ENCODE peak calls at places on chromosomes 11 and 22, in eight cellular contexts. V is germinal center, P is colonic mucosa, E is amniotic stem cell, W is tibial nerve, R is HT1080, Q is GM10248, A is right atrium auricular region. T is an unnamed sample.
A peak's percentile ranks its signal among the peaks of the same experiment; 100 is the strongest.

GRCh38 chr11:27216268-27217149 is 146.5 kb downstream of the CCDC34 start:
- DNase-seq in V (no peak), P (peak; percentile 27), E (no peak), W (no peak), R (no peak), Q (no peak), A (peak; percentile 66), T (no peak)

GRCh38 chr11:45179686-45180085 is 33.2 kb downstream of the PRDM11 start:
- DNase-seq in V (no peak), P (no peak), E (no peak), W (no peak), R (no peak), Q (no peak), A (no peak), T (no peak)

GRCh38 chr22:32698926-32699619 is 102.4 kb upstream of the TIMP3 start:
- DNase-seq in V (no peak), P (peak; percentile 37), E (no peak), W (peak; percentile 48), R (no peak), Q (no peak), A (peak; percentile 81), T (no peak)

GRCh38 chr22:24510694-24511625 is 15.8 kb downstream of the UPB1 start:
- DNase-seq in V (no peak), P (peak; percentile 55), E (no peak), W (no peak), R (peak; percentile 50), Q (no peak), A (no peak), T (peak; percentile 77)

GRCh38 chr11:75673977-75674582 is 5.2 kb upstream of the MAP6 start:
- DNase-seq in V (no peak), P (no peak), E (no peak), W (no peak), R (peak; percentile 87), Q (no peak), A (no peak), T (peak; percentile 15)

GRCh38 chr11:60633645-60634044 is 65.8 kb upstream of the MS4A8 start:
- DNase-seq in V (peak; percentile 60), P (no peak), E (no peak), W (no peak), R (no peak), Q (peak; percentile 33), A (no peak), T (no peak)

GRCh38 chr11:27977031-27977430 is 130.9 kb downstream of the KIF18A start:
- DNase-seq in V (no peak), P (no peak), E (no peak), W (no peak), R (peak; percentile 88), Q (no peak), A (no peak), T (peak; percentile 92)

GRCh38 chr11:45922425-45923082 is at the start of gene LARGE2:
- DNase-seq in V (peak; percentile 65), P (peak; percentile 50), E (no peak), W (no peak), R (no peak), Q (no peak), A (no peak), T (no peak)

GRCh38 chr11:95284057-95285052 is 53.4 kb upstream of the SESN3 start:
- DNase-seq in V (no peak), P (no peak), E (no peak), W (no peak), R (no peak), Q (no peak), A (no peak), T (no peak)

GRCh38 chr11:119844808-119845207 is 115.8 kb upstream of the NECTIN1 start:
- DNase-seq in V (no peak), P (no peak), E (no peak), W (no peak), R (no peak), Q (no peak), A (no peak), T (no peak)

GRCh38 chr11:119479685-119480275 is 56.8 kb upstream of the THY1 start:
- DNase-seq in V (no peak), P (no peak), E (no peak), W (no peak), R (peak; percentile 53), Q (no peak), A (peak; percentile 30), T (no peak)

GRCh38 chr22:24432059-24432853 is 4.9 kb downstream of the ADORA2A start:
- DNase-seq in V (no peak), P (peak; percentile 59), E (no peak), W (no peak), R (no peak), Q (no peak), A (peak; percentile 74), T (no peak)

GRCh38 chr22:47376901-47377520 is 614.6 kb downstream of the TBC1D22A start:
- DNase-seq in V (no peak), P (no peak), E (no peak), W (no peak), R (no peak), Q (no peak), A (no peak), T (no peak)

GRCh38 chr22:49687333-49687732 is 140.3 kb downstream of the BRD1 start:
- DNase-seq in V (no peak), P (no peak), E (no peak), W (no peak), R (no peak), Q (no peak), A (no peak), T (no peak)

GRCh38 chr11:105899776-105900175 is 122.3 kb downstream of the MSANTD4 start:
- DNase-seq in V (no peak), P (no peak), E (no peak), W (no peak), R (no peak), Q (no peak), A (no peak), T (no peak)

GRCh38 chr11:92703431-92703830 is 266.0 kb upstream of the MTNR1B start:
- DNase-seq in V (no peak), P (no peak), E (no peak), W (no peak), R (peak; percentile 63), Q (no peak), A (no peak), T (no peak)

GRCh38 chr22:21837184-21837979 is 30.1 kb downstream of the MAPK1 start:
- DNase-seq in V (no peak), P (no peak), E (peak; percentile 36), W (no peak), R (peak; percentile 92), Q (no peak), A (no peak), T (peak; percentile 52)

GRCh38 chr22:50313021-50313420 is 5.6 kb upstream of the PLXNB2 start:
- DNase-seq in V (no peak), P (no peak), E (no peak), W (no peak), R (no peak), Q (no peak), A (no peak), T (no peak)

GRCh38 chr11:113728814-113729213 is 22.7 kb upstream of the TMPRSS5 start:
- DNase-seq in V (no peak), P (no peak), E (no peak), W (no peak), R (peak; percentile 50), Q (no peak), A (no peak), T (no peak)

GRCh38 chr11:2891291-2891690 is 5.7 kb upstream of the CDKN1C start:
- DNase-seq in V (no peak), P (no peak), E (no peak), W (no peak), R (peak; percentile 19), Q (no peak), A (no peak), T (no peak)

GRCh38 chr11:126495281-126495680 is 139.8 kb downstream of the ST3GAL4 start:
- DNase-seq in V (no peak), P (no peak), E (no peak), W (no peak), R (no peak), Q (no peak), A (no peak), T (no peak)

GRCh38 chr22:45485271-45485670 is 17.4 kb upstream of the FBLN1 start:
- DNase-seq in V (no peak), P (no peak), E (no peak), W (no peak), R (no peak), Q (no peak), A (no peak), T (no peak)

GRCh38 chr11:69075421-69076128 is 26.8 kb downstream of the TPCN2 start:
- DNase-seq in V (no peak), P (peak; percentile 41), E (peak; percentile 45), W (peak; percentile 90), R (peak; percentile 99), Q (no peak), A (peak; percentile 95), T (peak; percentile 91)

T was measured in RCC 7860.